ENCODE peak calls at places on chromosomes 3 and 15, in five cellular contexts. O is DND-41, B is K562, S is fibroblast of lung, F is hepatocyte. A is an unnamed sample.

GRCh38 chr3:17823816-17824215 is 81.4 kb upstream of the TBC1D5 start:
- DNase-seq in O (no peak), B (no peak), S (peak; percentile 7), F (no peak), A (no peak)

GRCh38 chr3:123383101-123384053 is 65.5 kb downstream of the ADCY5 start:
- DNase-seq in O (no peak), B (no peak), S (peak; percentile 87), F (no peak), A (peak; percentile 58)

GRCh38 chr3:129837057-129837631 is 56.4 kb downstream of the TMCC1 start:
- DNase-seq in O (no peak), B (no peak), S (peak; percentile 18), F (no peak), A (no peak)

GRCh38 chr3:116640119-116640518 is 69.5 kb upstream of the TUSC7 start:
- DNase-seq in O (no peak), B (no peak), S (no peak), F (no peak), A (no peak)

GRCh38 chr15:72535911-72536310 is 61.8 kb downstream of the ARIH1 start:
- DNase-seq in O (peak; percentile 11), B (no peak), S (no peak), F (no peak), A (no peak)

GRCh38 chr3:110814170-110815007 is 257.2 kb upstream of the NECTIN3 start:
- DNase-seq in O (peak; percentile 62), B (no peak), S (peak; percentile 96), F (peak; percentile 23), A (peak; percentile 12)

GRCh38 chr15:43229977-43230376 is 9.2 kb upstream of the EPB42 start:
- DNase-seq in O (no peak), B (no peak), S (no peak), F (no peak), A (no peak)

GRCh38 chr3:16456784-16457415 is 56.6 kb downstream of the RFTN1 start:
- DNase-seq in O (no peak), B (no peak), S (peak; percentile 95), F (peak; percentile 67), A (no peak)

GRCh38 chr15:94542391-94542790 is 311.0 kb downstream of the MCTP2 start:
- DNase-seq in O (no peak), B (no peak), S (no peak), F (no peak), A (no peak)

GRCh38 chr3:21747376-21747775 is 3.6 kb downstream of the ZNF385D start:
- DNase-seq in O (no peak), B (no peak), S (peak; percentile 62), F (no peak), A (peak; percentile 18)

GRCh38 chr15:25056484-25057429 is 102.0 kb downstream of the SNRPN start:
- DNase-seq in O (peak; percentile 2), B (peak; percentile 54), S (no peak), F (no peak), A (no peak)

GRCh38 chr15:80550219-80550909 is 144.7 kb upstream of the ABHD17C start:
- DNase-seq in O (no peak), B (no peak), S (peak; percentile 100), F (peak; percentile 33), A (no peak)
- H3K4me3 ChIP-seq in O (no peak overlapping the region), B (no peak overlapping the region), S (no peak overlapping the region), F (no peak overlapping the region), A (no peak overlapping the region)

GRCh38 chr15:31341036-31341435 is 14.4 kb downstream of the KLF13 start:
- DNase-seq in O (no peak), B (no peak), S (no peak), F (no peak), A (no peak)

GRCh38 chr15:31342781-31343626 is 16.4 kb downstream of the KLF13 start:
- DNase-seq in O (no peak), B (no peak), S (no peak), F (no peak), A (peak; percentile 25)

GRCh38 chr15:31340591-31340990 is 14.0 kb downstream of the KLF13 start:
- DNase-seq in O (no peak), B (no peak), S (no peak), F (no peak), A (no peak)

GRCh38 chr15:31342381-31342780 is 15.7 kb downstream of the KLF13 start:
- DNase-seq in O (no peak), B (no peak), S (no peak), F (no peak), A (no peak)

GRCh38 chr15:31341501-31342195 is 15.0 kb downstream of the KLF13 start:
- DNase-seq in O (no peak), B (no peak), S (no peak), F (no peak), A (no peak)
- H3K4me2 ChIP-seq in O (no peak overlapping the region), B (no peak overlapping the region), S (no peak overlapping the region), F (no peak overlapping the region), A (no peak overlapping the region)

DNA sequence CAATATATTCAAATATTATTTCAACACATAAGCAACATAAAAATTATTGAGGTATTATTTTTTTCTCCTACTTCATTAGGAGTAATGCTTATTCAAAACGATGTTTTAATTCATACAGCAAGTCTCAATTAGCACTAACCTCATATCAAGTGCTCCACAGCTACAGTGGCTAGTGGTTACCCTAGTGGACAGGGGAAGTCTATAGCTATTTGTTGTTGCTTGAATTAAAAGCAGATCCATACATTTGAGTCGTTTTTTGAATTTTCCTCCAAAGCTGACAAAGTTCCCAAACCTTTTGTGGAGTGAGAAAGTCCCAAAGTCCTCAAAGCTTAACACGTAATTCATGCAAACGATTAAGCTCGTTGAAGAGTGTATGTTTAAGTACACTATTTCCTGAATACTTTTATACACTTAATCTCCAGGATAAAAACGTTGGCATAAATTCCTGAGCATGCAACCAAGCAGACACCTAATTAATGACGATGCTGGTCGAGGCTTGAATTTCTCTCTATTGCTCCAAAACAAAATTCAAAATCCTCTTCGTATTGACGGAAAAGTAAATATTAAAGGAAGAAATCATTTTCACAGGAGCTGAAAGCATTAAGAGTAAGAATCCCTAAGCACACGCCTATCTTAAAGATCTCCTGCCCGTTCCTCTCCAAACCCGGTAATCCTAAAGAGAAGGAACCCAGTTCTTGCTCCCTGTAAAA is 984 bp downstream of the VPS13C start:
- DNase-seq in O (no peak), B (peak; percentile 15), S (no peak), F (no peak), A (no peak)
- TF ChIP-seq CTCF in O (no peak), B (no peak), S (peak; percentile 31), F (no peak), A (peak; percentile 18)

DNA sequence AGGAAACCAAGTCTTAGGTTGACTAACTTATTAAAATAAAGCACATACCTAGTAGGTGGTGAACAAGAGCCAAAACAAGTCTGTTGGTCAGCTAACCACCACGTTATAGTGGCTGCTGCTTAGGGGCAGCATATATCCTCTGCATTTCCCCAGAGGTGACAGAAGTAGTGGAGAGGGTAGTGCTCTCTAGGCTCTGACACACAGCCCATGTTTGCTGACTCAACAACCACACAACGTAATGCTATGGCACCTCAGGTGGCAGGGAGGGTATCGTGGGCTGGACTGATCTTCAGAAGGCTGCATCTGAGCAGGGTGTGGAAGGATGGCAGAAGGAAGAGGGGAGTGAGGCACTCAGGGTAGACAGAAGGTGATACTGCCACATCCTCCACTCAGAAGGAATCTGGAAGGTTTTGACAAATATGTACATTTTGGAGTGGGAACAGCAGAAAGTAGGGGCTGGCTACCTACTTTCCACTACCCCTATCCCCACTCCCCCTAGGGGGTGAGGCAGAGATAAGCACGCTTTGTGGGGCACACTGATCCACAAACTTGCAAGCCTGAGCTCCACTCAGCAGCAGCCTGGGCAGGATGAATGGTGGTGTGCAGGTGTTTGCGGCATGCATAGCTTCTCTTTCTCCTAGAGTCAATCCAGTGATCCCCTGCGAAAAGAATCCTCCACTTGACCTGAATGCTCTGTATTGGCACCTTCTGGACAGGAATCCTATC is 178.1 kb downstream of the RORA start:
- DNase-seq in O (no peak), B (no peak), S (no peak), F (no peak), A (peak; percentile 8)
- H3K4me3 ChIP-seq in O (no peak overlapping the region), B (no peak overlapping the region), S (no peak overlapping the region), F (no peak overlapping the region), A (no peak overlapping the region)

GRCh38 chr3:5426094-5426883 is 238.8 kb downstream of the EDEM1 start:
- DNase-seq in O (peak; percentile 71), B (peak; percentile 84), S (peak; percentile 46), F (peak; percentile 93), A (peak; percentile 92)
- H3K4me2 ChIP-seq in O (no peak overlapping the region), B (peak overlapping the region; percentile 20), S (no peak overlapping the region), F (no peak overlapping the region), A (no peak overlapping the region)

DNA sequence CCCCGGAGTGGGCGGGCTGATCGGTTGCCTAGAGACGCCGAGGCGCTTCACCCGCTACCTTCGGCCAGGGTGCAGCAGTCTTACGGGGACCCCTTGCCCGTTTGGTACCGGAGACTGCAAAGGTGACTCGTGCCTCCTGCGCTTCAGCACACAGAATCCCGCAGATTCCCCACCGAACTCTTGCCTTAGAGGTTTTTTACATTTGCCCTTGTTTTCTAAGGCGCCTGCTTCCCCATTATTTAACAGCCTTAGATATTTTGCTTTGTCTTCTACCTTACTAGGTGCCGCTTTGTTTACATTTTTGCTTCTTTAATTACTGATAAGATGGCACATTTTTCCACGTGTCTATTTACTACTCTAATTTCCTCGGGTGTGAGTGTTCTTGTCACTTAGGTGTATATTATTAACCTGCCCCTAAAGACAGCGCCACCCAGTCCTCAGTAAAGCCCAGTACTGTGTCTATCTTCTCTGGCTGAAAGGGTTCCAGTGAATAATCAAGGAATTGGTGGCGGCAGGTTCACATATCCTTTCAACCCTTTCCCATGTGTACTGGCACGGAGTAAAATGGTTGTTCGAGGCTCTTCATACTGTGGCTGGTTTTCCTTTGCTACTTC is 563 bp upstream of the CEP152 start:
- DNase-seq in O (no peak), B (peak; percentile 27), S (no peak), F (peak; percentile 24), A (peak; percentile 31)
- TF ChIP-seq CTCF in O (peak; percentile 7), B (no peak), S (no peak), F (peak; percentile 15), A (peak; percentile 28)

DNA sequence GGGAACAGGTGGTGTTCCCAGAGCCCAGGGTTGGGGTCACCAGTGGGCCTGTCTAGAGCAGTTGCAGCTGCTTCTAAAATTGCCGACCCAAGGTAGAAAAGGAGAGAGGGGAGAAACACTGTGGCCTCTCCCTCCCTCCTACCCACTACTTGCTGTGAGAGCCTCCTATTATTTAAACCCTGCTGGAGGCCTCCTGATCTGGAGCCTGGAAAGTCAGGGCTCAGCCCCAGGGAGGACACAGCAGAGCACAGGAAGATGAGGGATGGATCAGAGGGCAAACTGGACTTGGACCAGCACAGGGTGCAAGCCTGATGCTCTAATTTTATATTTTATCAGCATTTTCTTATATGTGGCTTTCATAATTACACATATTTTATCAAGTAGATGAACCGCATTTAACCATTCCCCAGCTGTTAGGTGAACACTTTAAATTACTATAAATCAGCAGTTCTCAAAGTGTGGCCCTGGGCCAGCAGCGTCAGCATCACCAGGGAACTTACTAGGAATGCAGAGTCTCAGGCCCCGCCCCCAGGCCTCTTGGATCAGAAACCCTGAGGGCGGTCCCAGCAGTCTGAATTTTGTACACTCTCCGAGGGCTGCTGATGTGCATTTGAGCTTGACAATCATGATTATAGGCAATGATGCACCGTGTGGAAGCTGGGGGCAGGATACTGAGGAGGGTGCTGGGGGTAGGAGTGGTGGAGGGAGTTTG is 26.7 kb downstream of the SMAD3 start:
- DNase-seq in O (no peak), B (no peak), S (no peak), F (no peak), A (peak; percentile 50)
- H3K4me3 ChIP-seq in O (no peak overlapping the region), B (no peak overlapping the region), S (no peak overlapping the region), F (no peak overlapping the region), A (peak overlapping the region; percentile 7)

DNA sequence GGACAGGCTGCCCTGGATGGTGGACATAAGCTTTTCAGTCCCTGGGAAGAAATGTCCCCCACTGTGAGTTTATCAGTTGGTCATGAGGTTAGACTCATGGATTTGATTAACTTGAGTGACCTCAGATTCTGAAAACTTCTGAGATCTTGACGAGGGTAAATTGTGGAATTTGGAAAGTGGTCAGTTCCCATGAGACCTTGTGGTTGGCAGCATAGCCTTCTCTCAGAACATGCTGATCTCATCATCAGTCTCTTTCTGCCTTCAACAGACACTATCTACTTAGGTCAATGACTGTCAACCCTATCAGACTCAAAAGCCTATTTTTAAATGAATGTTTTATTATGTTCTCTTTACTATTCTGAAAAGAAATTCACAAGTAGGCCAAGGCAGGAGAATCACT is 45.6 kb upstream of the NDUFB4 start:
- DNase-seq in O (no peak), B (no peak), S (no peak), F (no peak), A (no peak)
- H3K4me2 ChIP-seq in O (no peak overlapping the region), B (no peak overlapping the region), S (no peak overlapping the region), F (no peak overlapping the region), A (no peak overlapping the region)